ENCODE peak calls at places on chromosomes 6 and 20, in five cellular contexts. V is HepG2, Y is H1, A is K562, B is GM12878. Z is an unnamed sample.
A peak's percentile ranks its signal among the peaks of the same experiment; 100 is the strongest.

GRCh38 chr6:135162678-135163439 is 18.2 kb upstream of the MYB start:
- DNase-seq in V (peak; percentile 23), Y (peak; percentile 77), A (peak; percentile 73), B (no peak), Z (peak; percentile 68)

GRCh38 chr6:161444966-161445799 is 171.3 kb upstream of the AGPAT4 start:
- DNase-seq in V (no peak), Y (no peak), A (no peak), B (no peak), Z (no peak)

GRCh38 chr6:63750400-63750799 is 114.8 kb downstream of the PHF3 start:
- DNase-seq in V (no peak), Y (no peak), A (no peak), B (no peak), Z (no peak)

GRCh38 chr20:48866936-48867335 is 39.1 kb upstream of the PREX1 start:
- DNase-seq in V (no peak), Y (no peak), A (no peak), B (no peak), Z (no peak)

GRCh38 chr6:113017316-113017715 is 670.2 kb downstream of the RFPL4B start:
- DNase-seq in V (no peak), Y (no peak), A (no peak), B (no peak), Z (no peak)

GRCh38 chr20:57622579-57623381 is 2.6 kb upstream of the ZBP1 start:
- DNase-seq in V (peak; percentile 41), Y (peak; percentile 38), A (peak; percentile 63), B (no peak), Z (peak; percentile 45)

GRCh38 chr6:88565836-88566235 is 397.6 kb downstream of the RNGTT start:
- DNase-seq in V (no peak), Y (no peak), A (no peak), B (no peak), Z (no peak)

GRCh38 chr6:66516377-66516776 is 809.4 kb upstream of the EYS start:
- DNase-seq in V (no peak), Y (no peak), A (no peak), B (no peak), Z (no peak)

GRCh38 chr20:21513881-21514540 is at the start of gene NKX2-2:
- DNase-seq in V (no peak), Y (no peak), A (no peak), B (no peak), Z (no peak)

GRCh38 chr20:58584881-58585752 is 66.0 kb upstream of the STX16 start:
- DNase-seq in V (no peak), Y (no peak), A (no peak), B (no peak), Z (no peak)

GRCh38 chr6:2725999-2726567 is 24.6 kb downstream of the MYLK4 start:
- DNase-seq in V (no peak), Y (no peak), A (no peak), B (peak; percentile 28), Z (no peak)

GRCh38 chr6:43278524-43279078 is 19.5 kb upstream of the SLC22A7 start:
- DNase-seq in V (peak; percentile 81), Y (no peak), A (no peak), B (no peak), Z (no peak)

GRCh38 chr6:12729467-12729866 is 12.9 kb downstream of the PHACTR1 start:
- DNase-seq in V (no peak), Y (no peak), A (no peak), B (no peak), Z (no peak)

GRCh38 chr20:6700563-6701328 is 66.7 kb upstream of the BMP2 start:
- DNase-seq in V (no peak), Y (no peak), A (no peak), B (no peak), Z (no peak)

GRCh38 chr6:39791850-39792500 is at the start of gene DAAM2:
- DNase-seq in V (no peak), Y (no peak), A (no peak), B (no peak), Z (no peak)

GRCh38 chr20:41376349-41376748 is 9.7 kb upstream of the EMILIN3 start:
- DNase-seq in V (no peak), Y (no peak), A (no peak), B (no peak), Z (no peak)

GRCh38 chr20:64038252-64038578 is 2.2 kb downstream of the C20orf204 start:
- DNase-seq in V (no peak), Y (no peak), A (no peak), B (no peak), Z (peak; percentile 13)

GRCh38 chr6:20680697-20681165 is 146.5 kb downstream of the CDKAL1 start:
- DNase-seq in V (no peak), Y (no peak), A (no peak), B (no peak), Z (no peak)

GRCh38 chr6:150735340-150735851 is 130.1 kb upstream of the MTHFD1L start:
- DNase-seq in V (no peak), Y (no peak), A (no peak), B (no peak), Z (no peak)
- H3K27ac ChIP-seq in V (no peak overlapping the region), Y (no peak overlapping the region), A (no peak overlapping the region), B (no peak overlapping the region), Z (no peak overlapping the region)

DNA sequence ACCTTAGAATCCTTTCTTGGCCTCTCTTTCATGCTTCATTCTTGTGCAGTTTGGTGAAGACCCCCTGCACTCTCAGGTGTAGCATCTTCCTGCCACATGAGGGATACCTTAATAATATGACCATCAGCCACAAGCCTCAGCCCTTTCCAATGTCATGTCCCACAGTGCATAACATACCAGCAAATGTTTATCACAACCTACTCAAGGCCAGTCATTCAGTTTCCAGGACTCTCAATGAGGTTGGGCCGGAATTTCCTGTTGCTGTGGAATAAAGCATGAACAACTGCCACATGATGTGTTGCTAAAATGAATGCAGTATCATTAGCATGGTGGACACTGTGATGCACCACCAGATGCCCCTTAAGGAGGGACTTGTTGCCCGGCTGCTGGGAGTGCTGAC is 72.3 kb downstream of the RIN2 start:
- DNase-seq in V (no peak), Y (no peak), A (no peak), B (no peak), Z (no peak)
- TF ChIP-seq POLR2AphosphoS5 in V (no peak), Y (no peak), A (no peak), B (no peak), Z (no peak)

DNA sequence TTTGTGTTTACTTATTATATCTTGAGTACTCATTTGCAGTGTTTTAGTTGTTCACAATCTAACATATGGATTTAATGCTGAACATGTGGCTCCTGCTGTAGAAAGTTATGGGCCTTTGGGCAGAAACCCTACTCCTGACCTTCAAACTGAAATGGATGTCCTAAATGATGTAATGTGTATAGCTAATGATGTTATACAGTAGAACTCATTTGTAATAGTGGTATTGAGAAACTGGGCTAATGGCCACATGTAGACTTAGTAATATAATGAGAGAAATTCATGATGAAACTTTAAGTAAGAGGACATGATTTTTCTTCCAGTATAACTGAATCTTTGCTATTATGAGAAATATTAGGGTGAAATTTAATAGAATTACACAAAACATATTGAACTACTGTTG is 121.3 kb upstream of the PTPRK start:
- DNase-seq in V (no peak), Y (no peak), A (no peak), B (no peak), Z (no peak)
- TF ChIP-seq ATF3 in V (no peak), Y (no peak), A (no peak), B (no peak), Z (no peak)

DNA sequence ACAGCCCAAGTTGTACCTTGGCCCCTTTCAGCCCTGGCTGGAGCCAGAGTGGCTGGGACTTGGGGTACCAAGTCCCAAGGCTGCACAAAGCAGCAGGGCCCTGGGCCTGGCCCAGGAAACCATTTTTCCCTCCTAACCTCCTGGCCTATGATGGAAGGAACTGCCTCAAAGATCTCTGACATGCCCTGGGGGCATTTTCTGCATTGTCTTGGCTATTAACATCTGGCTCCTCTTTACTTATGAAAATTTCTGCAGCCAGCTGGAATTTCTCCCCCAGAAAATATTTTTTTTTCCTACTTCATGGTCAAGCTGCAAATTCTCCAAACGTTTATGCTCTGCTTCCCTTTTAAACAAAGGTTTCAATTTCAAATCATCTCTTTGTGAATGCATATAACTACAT is 269.4 kb upstream of the CDYL start:
- DNase-seq in V (no peak), Y (no peak), A (no peak), B (no peak), Z (no peak)
- H3K27ac ChIP-seq in V (no peak overlapping the region), Y (no peak overlapping the region), A (no peak overlapping the region), B (no peak overlapping the region), Z (no peak overlapping the region)

GRCh38 chr6:24495516-24495847 is 713 bp downstream of the ALDH5A1 start:
- DNase-seq in V (peak; percentile 84), Y (no peak), A (peak; percentile 49), B (no peak), Z (peak; percentile 0)
- TF ChIP-seq POLR2AphosphoS5 in V (peak; percentile 52), Y (no peak), A (no peak), B (no peak), Z (no peak)

DNA sequence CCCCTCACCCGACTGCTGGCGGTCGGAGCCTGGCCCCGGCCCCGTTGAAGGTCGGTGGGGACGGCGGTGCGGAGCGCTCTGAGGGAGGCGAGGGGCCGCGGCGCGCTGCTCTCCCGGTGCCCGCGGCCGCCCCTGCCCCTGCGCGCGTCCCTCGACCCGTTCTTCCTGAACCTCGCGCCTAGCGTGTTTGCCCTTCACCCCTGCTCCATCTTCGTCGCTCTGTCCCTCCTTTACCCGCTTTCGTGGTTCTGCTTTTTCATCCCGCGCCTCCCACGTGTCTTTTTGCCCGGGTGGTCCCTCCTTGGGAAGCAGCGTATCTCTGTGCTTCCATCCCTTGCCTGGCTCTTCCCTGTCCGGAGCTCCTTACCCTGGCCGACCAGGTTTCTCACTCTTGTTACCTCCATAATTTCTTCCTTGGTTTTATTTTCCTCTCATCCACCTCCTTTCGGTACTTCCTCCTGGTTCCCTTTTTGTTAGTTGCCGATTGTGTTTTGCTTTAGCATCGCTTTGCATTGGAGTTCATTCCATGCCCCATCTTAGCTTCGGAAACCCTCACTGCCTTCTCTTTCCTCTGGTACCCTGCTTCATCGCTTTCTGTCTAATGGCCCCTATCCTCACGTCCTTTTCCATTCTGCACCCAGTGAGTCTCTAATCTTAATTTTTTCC is 654 bp downstream of the FAM135A start:
- DNase-seq in V (no peak), Y (no peak), A (no peak), B (no peak), Z (no peak)
- TF ChIP-seq ATF3 in V (no peak), Y (no peak), A (no peak), B (no peak), Z (no peak)

DNA sequence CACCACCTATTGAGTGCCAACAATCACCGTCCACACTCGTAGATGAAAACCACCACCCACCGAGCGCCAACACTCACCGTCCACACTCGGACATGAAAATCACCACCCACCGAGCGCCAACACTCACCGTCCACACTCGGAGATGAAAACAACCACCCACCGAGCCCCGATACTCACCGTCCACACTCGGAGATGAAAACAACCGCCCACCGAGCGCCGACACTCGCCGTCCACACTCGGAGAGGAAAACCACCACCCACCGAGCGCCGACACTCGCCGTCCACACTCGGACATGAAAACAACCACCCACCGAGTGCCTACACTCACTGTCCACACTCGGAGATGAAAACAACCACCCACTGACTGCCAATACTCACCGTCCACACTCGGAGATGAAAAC is 129.3 kb downstream of the IRF4 start:
- DNase-seq in V (no peak), Y (no peak), A (no peak), B (no peak), Z (no peak)
- H3K27ac ChIP-seq in V (no peak overlapping the region), Y (no peak overlapping the region), A (no peak overlapping the region), B (no peak overlapping the region), Z (no peak overlapping the region)

DNA sequence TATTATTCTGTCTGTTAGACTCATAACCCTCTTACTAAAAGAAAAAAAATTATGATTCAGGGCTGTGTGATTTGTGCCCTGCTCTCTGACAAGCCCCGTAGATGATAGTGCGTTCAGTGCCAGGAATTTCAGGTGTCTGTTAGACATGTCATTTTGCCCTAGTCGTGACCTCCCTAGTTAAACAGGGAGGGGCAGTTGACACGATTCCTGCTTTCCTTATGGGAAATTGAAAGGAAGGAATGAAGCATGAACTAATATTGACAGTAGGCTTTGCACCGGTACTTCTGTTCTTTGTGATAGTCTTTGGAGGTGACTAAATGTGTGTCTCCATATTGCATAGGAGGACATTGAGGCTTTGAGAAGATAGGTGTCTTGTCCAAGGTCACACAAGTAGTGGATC is 26.3 kb downstream of the RPRD1B start:
- DNase-seq in V (peak; percentile 93), Y (no peak), A (no peak), B (no peak), Z (no peak)
- TF ChIP-seq POLR2AphosphoS5 in V (no peak), Y (no peak), A (no peak), B (no peak), Z (no peak)

Z was measured in HCT116.